ENCODE peak calls at places on chromosomes 11 and 22, in eight cellular contexts. P, S, G, C, H, M, B and V are unnamed samples.

GRCh38 chr11:1570896-1571759 is 943 bp downstream of the DUSP8 start:
- DNase-seq in B (peak; percentile 58), M (peak; percentile 71), G (peak; percentile 30), S (no peak), H (no peak), C (peak; percentile 62), P (no peak), V (no peak)

GRCh38 chr11:10592331-10592730 is 23.9 kb upstream of the LYVE1 start:
- DNase-seq in H (peak; percentile 84), P (no peak), B (no peak), M (no peak), C (no peak), G (no peak), S (no peak), V (no peak)

GRCh38 chr11:67680701-67681472 is 6.5 kb upstream of the ALDH3B2 start:
- DNase-seq in C (no peak), P (no peak), G (no peak), B (no peak), S (no peak), H (no peak), M (no peak), V (no peak)

GRCh38 chr11:23278121-23278520 is 417.8 kb upstream of the CCDC179 start:
- DNase-seq in C (no peak), S (no peak), M (no peak), H (peak; percentile 11), G (no peak), P (no peak), B (no peak), V (no peak)

GRCh38 chr11:78000193-78000592 is 5.7 kb upstream of the INTS4 start:
- DNase-seq in H (peak; percentile 53), B (no peak), C (peak; percentile 44), G (no peak), P (no peak), M (peak; percentile 52), S (peak; percentile 63), V (no peak)

GRCh38 chr22:43974028-43974545 is 18.8 kb downstream of the SAMM50 start:
- DNase-seq in B (no peak), P (no peak), H (no peak), M (no peak), S (no peak), C (no peak), G (no peak), V (no peak)

GRCh38 chr11:128575174-128575955 is 12.0 kb downstream of the ETS1 start:
- DNase-seq in C (no peak), P (no peak), S (peak; percentile 36), B (no peak), H (no peak), M (no peak), G (no peak), V (no peak)

GRCh38 chr11:88402192-88402715 is 64.7 kb upstream of the CTSC start:
- DNase-seq in C (no peak), G (no peak), M (no peak), S (no peak), B (no peak), P (no peak), H (peak; percentile 82), V (no peak)

GRCh38 chr11:113618360-113618759 is 87.7 kb downstream of the TMPRSS5 start:
- DNase-seq in M (no peak), G (no peak), B (no peak), C (no peak), H (no peak), P (no peak), S (no peak), V (no peak)

DNA sequence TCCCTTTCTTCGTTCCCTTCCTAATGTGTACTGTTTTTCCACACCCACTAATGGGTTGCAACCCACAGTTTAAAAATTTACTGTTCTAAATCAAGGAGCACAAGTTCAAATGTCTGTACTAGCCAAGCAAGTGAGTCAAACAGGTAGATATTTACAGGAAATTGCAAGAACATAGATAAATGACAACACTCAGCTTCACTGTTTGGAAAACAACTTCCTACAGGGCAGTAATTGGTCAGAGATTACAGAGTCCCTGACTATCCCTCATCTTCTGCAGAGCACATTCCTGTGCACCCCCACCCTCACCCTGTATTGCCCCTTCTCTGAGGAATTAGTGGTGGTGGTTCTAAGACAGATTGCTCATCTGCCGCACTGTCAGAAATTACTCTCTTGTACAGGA is 1.9 kb downstream of the SERPING1 start:
- DNase-seq in S (no peak), P (no peak), H (no peak), B (no peak), G (no peak), C (no peak), M (no peak), V (no peak)
- H3K4me3 ChIP-seq in S (no peak overlapping the region), P (peak overlapping the region; percentile 66), H (no peak overlapping the region), B (peak overlapping the region; percentile 83), G (peak overlapping the region; percentile 56), C (no peak overlapping the region), M (no peak overlapping the region), V (no peak overlapping the region)

GRCh38 chr11:132122701-132123100 is 752.3 kb downstream of the NTM start:
- DNase-seq in B (no peak), H (no peak), P (no peak), M (no peak), G (no peak), C (no peak), S (no peak), V (no peak)

GRCh38 chr11:132126973-132127900 is 756.8 kb downstream of the NTM start:
- DNase-seq in S (peak; percentile 33), G (no peak), M (no peak), B (peak; percentile 59), P (no peak), H (peak; percentile 84), C (no peak), V (peak; percentile 65)

GRCh38 chr11:132123449-132123848 is 753.0 kb downstream of the NTM start:
- DNase-seq in S (peak; percentile 54), C (no peak), G (no peak), P (no peak), B (no peak), H (no peak), M (no peak), V (peak; percentile 7)

GRCh38 chr11:132123854-132124835 is 753.7 kb downstream of the NTM start:
- DNase-seq in S (peak; percentile 52), G (no peak), H (no peak), M (no peak), B (no peak), C (no peak), P (no peak), V (no peak)

GRCh38 chr11:132125855-132126841 is 755.7 kb downstream of the NTM start:
- DNase-seq in C (peak; percentile 28), M (no peak), S (peak; percentile 54), G (no peak), B (no peak), P (no peak), H (no peak), V (no peak)
- H3K27ac ChIP-seq in C (no peak overlapping the region), M (no peak overlapping the region), S (no peak overlapping the region), G (no peak overlapping the region), B (no peak overlapping the region), P (no peak overlapping the region), H (peak overlapping the region; percentile 47), V (peak overlapping the region; percentile 77)

GRCh38 chr22:47380692-47381091 is 618.2 kb downstream of the TBC1D22A start:
- DNase-seq in H (no peak), P (peak; percentile 14), B (no peak), S (no peak), M (no peak), C (no peak), G (no peak), V (peak; percentile 20)
- H3K9me3 ChIP-seq in H (peaks cover 5% of the 10 kb centered on the region), P (no peaks in the 10 kb centered on the region), B (no peaks in the 10 kb centered on the region), S (no peaks in the 10 kb centered on the region), M (no peaks in the 10 kb centered on the region), C (no peaks in the 10 kb centered on the region), G (no peaks in the 10 kb centered on the region), V (no peaks in the 10 kb centered on the region)

GRCh38 chr11:34194576-34195335 is 89.3 kb downstream of the NAT10 start:
- DNase-seq in M (no peak), S (no peak), B (no peak), G (no peak), H (no peak), C (no peak), P (no peak), V (no peak)

GRCh38 chr11:34191592-34191991 is 86.2 kb downstream of the NAT10 start:
- DNase-seq in M (no peak), S (no peak), B (no peak), G (no peak), P (no peak), H (no peak), C (no peak), V (no peak)

GRCh38 chr11:34189191-34189590 is 83.8 kb downstream of the NAT10 start:
- DNase-seq in G (no peak), H (no peak), P (no peak), C (no peak), M (no peak), S (no peak), B (no peak), V (no peak)

GRCh38 chr11:34190192-34191139 is 85.0 kb downstream of the NAT10 start:
- DNase-seq in C (no peak), S (no peak), B (no peak), G (no peak), M (no peak), H (no peak), P (no peak), V (no peak)

DNA sequence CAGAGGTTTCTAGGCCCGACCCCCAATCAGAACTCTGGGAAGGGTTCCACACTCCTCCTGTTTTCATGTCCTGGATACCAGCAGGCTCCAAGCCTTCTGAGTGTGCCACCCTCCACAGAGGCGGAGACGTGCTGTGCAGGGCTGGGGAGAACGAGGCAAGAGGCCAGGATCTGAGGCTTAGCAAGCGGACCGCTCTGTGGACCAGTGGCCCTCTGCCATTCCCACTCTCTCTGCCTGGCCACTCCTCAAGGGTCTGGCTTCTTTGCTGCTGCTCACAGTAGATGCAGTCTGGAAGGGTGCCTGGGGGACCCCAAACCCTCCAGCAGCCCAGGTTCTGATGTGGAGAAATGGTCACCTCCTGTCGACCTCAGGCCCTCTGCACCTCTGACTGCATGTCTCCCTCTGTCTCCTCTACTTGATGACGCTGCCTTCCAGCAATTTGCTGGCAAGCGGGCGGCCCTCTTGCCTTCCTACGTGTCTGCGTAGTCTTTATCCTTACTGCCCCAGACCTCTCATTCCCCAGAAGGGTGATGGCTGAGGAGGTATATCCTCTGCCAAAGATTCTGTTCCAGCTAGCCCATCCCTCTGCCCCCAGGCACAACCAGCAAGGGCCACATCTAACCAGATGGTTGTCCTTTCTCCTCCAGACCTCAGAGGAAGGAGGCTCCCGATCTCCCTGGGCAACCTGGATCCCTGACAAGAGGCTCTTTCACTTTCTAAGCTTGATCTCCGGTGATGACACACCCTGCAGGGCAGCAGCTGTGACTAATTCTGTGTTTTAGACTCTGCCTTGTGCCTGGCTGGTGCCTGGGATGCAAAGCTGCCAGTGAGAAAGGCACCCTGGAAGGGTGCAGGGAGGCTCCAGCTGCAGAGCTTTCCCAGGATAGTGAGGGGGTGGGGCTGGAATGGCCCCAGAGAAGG is 87.3 kb downstream of the NAT10 start:
- DNase-seq in G (no peak), M (no peak), P (no peak), C (no peak), S (no peak), B (peak; percentile 91), H (peak; percentile 69), V (peak; percentile 91)
- H3K4me3 ChIP-seq in G (no peak overlapping the region), M (no peak overlapping the region), P (no peak overlapping the region), C (no peak overlapping the region), S (no peak overlapping the region), B (no peak overlapping the region), H (peak overlapping the region; percentile 53), V (no peak overlapping the region)

GRCh38 chr11:17402486-17402885 is 14.0 kb upstream of the KCNJ11 start:
- DNase-seq in S (no peak), C (no peak), B (no peak), G (no peak), P (no peak), M (no peak), H (no peak), V (no peak)
- H3K27ac ChIP-seq in S (no peak overlapping the region), C (no peak overlapping the region), B (no peak overlapping the region), G (no peak overlapping the region), P (no peak overlapping the region), M (no peak overlapping the region), H (no peak overlapping the region), V (no peak overlapping the region)